ENCODE peak calls at places on chromosome 14, in nine cellular contexts. F is endothelial cell of umbilical vein, O is astrocyte of the cerebellum, P is fibroblast of pulmonary artery, H is AG09309, U is SK-N-SH, X is ovary, I is right cardiac atrium, A is fibroblast of mammary gland. M is an unnamed sample.

GRCh38 chr14:102941419-102942011 is 19.1 kb downstream of the AMN start:
- DNase-seq in F (no peak), O (no peak), P (no peak), H (no peak), U (no peak), X (no peak), I (no peak), A (no peak), M (no peak)

GRCh38 chr14:29352681-29353080 is 575.0 kb downstream of the PRKD1 start:
- DNase-seq in F (no peak), O (no peak), P (peak), H (no peak), U (no peak), X (no peak), I (no peak), A (peak), M (no peak)

GRCh38 chr14:77638738-77639137 is 22.3 kb upstream of the SPTLC2 start:
- DNase-seq in F (peak), O (no peak), P (peak), H (peak), U (no peak), X (no peak), I (no peak), A (peak), M (peak)

GRCh38 chr14:73785336-73785833 is 66.2 kb upstream of the PTGR2 start:
- DNase-seq in F (peak), O (peak), P (peak), H (no peak), U (peak), X (no peak), I (peak), A (peak), M (peak)

GRCh38 chr14:91892918-91893527 is 25.7 kb upstream of the TC2N start:
- DNase-seq in F (no peak), O (no peak), P (no peak), H (no peak), U (peak), X (no peak), I (no peak), A (no peak), M (no peak)

GRCh38 chr14:49408187-49408963 is 177.8 kb downstream of the RPS29 start:
- DNase-seq in F (no peak), O (peak), P (peak), H (no peak), U (no peak), X (no peak), I (no peak), A (peak), M (no peak)

GRCh38 chr14:56280843-56281242 is 162.6 kb downstream of the PELI2 start:
- DNase-seq in F (no peak), O (no peak), P (no peak), H (no peak), U (no peak), X (no peak), I (no peak), A (no peak), M (no peak)

GRCh38 chr14:30906752-30907658 is 32.6 kb downstream of the COCH start:
- DNase-seq in F (peak), O (no peak), P (peak), H (no peak), U (peak), X (no peak), I (no peak), A (peak), M (peak)

GRCh38 chr14:91313154-91313850 is 68.8 kb upstream of the GPR68 start:
- DNase-seq in F (no peak), O (no peak), P (no peak), H (no peak), U (no peak), X (no peak), I (no peak), A (no peak), M (no peak)

GRCh38 chr14:49481099-49481498 is 105.1 kb downstream of the RPS29 start:
- DNase-seq in F (no peak), O (no peak), P (no peak), H (no peak), U (no peak), X (no peak), I (no peak), A (no peak), M (no peak)

GRCh38 chr14:69090187-69090789 is 62.6 kb downstream of the DCAF5 start:
- DNase-seq in F (peak), O (no peak), P (peak), H (no peak), U (peak), X (no peak), I (no peak), A (peak), M (peak)

GRCh38 chr14:65879218-65880009 is 466.9 kb downstream of the FUT8 start:
- DNase-seq in F (peak), O (no peak), P (peak), H (peak), U (no peak), X (no peak), I (no peak), A (peak), M (peak)

GRCh38 chr14:50677527-50678063 is 9.5 kb upstream of the SAV1 start:
- DNase-seq in F (peak), O (peak), P (peak), H (no peak), U (no peak), X (no peak), I (no peak), A (peak), M (peak)

GRCh38 chr14:91229743-91230200 is 14.7 kb downstream of the GPR68 start:
- DNase-seq in F (no peak), O (peak), P (peak), H (peak), U (no peak), X (no peak), I (no peak), A (peak), M (no peak)

GRCh38 chr14:101843665-101844064 is 82.2 kb downstream of the PPP2R5C start:
- DNase-seq in F (no peak), O (no peak), P (no peak), H (no peak), U (no peak), X (no peak), I (no peak), A (peak), M (no peak)

GRCh38 chr14:102474934-102475333 is 34.6 kb downstream of the ANKRD9 start:
- DNase-seq in F (no peak), O (peak), P (peak), H (no peak), U (no peak), X (peak), I (peak), A (no peak), M (no peak)

GRCh38 chr14:22554706-22555572 is 34.1 kb downstream of the DAD1 start:
- DNase-seq in F (no peak), O (no peak), P (no peak), H (no peak), U (no peak), X (no peak), I (no peak), A (no peak), M (no peak)

GRCh38 chr14:102500190-102500661 is 9.3 kb downstream of the ANKRD9 start:
- DNase-seq in F (peak), O (peak), P (peak), H (peak), U (no peak), X (no peak), I (peak), A (peak), M (peak)

GRCh38 chr14:59229653-59230406 is 41.4 kb downstream of the DAAM1 start:
- DNase-seq in F (no peak), O (no peak), P (no peak), H (no peak), U (no peak), X (no peak), I (no peak), A (no peak), M (no peak)
- H3K4me3 ChIP-seq in F (no peak), O (no peak), P (no peak), H (no peak), U (no peak), X (no peak), I (no peak), A (no peak), M (no peak)

DNA sequence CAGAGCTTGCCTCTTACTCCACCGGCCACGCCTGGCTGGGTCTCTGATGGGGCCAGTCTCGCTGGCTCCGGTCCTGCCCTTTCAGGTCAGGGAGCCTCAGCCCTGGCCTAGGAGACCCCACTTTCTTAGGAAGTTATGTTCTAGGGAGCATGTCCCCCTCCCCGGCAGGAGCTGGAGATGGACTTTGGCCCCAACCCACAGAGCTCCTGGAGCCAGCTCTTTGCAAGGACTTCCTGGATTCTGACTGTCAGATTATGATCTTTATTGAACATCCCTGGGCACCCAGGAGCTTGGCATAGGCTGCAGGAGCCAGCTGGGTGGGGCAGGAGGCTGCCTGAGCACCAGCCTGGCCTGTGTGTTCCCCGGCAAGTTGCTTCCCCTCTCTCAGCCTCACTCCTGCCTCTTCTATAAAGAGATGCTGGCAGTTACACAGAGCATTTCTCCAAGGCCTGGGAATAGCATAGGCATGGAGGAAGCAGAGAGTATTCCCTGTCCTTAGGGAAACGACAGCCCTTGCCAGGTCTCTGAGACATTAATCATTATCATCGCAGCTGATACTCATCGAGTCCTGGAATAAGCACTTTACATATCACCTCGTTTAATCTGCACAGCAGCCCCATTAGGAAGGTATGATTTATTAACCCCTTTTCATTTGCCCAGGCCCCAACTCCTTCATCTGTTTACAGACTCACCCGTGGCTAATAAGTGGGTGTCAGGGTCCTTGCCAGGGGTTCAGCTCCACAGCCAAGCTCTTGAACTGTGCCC is 3.4 kb downstream of the DEGS2 start:
- DNase-seq in F (no peak), O (no peak), P (no peak), H (no peak), U (peak), X (no peak), I (no peak), A (no peak), M (no peak)
- H3K4me3 ChIP-seq in F (no peak), O (no peak), P (no peak), H (no peak), U (no peak), X (no peak), I (no peak), A (no peak), M (no peak)

DNA sequence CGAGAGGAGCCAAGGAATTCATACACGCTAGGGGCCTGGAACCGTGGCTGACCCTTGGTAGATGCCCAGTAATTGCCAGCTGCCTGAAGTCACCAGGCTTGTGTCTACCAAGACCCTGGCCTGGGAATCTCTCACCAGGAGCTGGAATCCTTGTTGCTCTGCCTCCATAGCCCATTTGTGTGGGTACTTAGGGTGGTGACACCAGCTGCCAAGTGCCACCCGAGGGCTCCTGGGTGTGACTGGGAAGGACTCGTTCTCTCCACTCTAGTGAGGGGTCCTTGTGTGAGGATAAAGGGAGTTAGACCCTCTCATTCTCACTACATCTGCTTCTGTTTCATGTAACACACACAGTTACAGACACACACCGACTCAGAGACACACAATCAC is 17.9 kb downstream of the SERPINA1 start:
- DNase-seq in F (no peak), O (no peak), P (no peak), H (no peak), U (no peak), X (no peak), I (no peak), A (no peak), M (no peak)
- H3K4me3 ChIP-seq in F (no peak), O (no peak), P (no peak), H (no peak), U (no peak), X (no peak), I (no peak), A (no peak), M (no peak)

GRCh38 chr14:52266782-52267181 is 716 bp upstream of the PTGDR start:
- DNase-seq in F (no peak), O (no peak), P (peak), H (no peak), U (no peak), X (no peak), I (no peak), A (peak), M (no peak)

GRCh38 chr14:52266179-52266578 is 1.3 kb upstream of the PTGDR start:
- DNase-seq in F (no peak), O (peak), P (peak), H (peak), U (no peak), X (peak), I (peak), A (peak), M (peak)

GRCh38 chr14:52267501-52268190 is at the start of gene PTGDR:
- DNase-seq in F (no peak), O (no peak), P (peak), H (no peak), U (peak), X (no peak), I (peak), A (peak), M (peak)

GRCh38 chr14:52269100-52269499 is 1.6 kb downstream of the PTGDR start:
- DNase-seq in F (no peak), O (no peak), P (no peak), H (no peak), U (no peak), X (no peak), I (no peak), A (no peak), M (no peak)

DNA sequence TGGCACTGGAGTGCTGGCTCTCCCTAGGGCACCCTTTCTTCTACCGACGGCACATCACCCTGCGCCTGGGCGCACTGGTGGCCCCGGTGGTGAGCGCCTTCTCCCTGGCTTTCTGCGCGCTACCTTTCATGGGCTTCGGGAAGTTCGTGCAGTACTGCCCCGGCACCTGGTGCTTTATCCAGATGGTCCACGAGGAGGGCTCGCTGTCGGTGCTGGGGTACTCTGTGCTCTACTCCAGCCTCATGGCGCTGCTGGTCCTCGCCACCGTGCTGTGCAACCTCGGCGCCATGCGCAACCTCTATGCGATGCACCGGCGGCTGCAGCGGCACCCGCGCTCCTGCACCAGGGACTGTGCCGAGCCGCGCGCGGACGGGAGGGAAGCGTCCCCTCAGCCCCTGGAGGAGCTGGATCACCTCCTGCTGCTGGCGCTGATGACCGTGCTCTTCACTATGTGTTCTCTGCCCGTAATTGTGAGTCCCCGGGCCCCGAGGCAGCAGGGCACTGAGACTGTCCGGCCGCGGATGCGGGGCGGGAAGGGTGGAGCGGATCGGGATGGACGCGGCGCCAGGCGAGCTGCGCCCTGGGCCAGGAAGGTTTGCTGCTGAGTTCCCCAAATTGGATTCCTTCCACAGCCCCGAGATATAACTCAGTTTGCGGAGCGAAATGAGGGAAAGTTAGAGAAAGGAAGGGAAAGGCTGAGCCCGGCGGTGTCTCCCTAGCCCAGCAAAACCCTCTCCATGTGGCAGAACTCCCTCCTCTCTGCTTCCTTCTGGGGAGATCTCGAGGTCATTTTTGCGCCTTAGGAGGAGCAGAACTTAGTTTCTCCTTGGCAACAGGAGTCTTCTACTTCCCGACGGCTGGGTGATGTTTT is 928 bp downstream of the PTGDR start:
- DNase-seq in F (no peak), O (no peak), P (peak), H (no peak), U (peak), X (no peak), I (no peak), A (peak), M (peak)
- H3K4me3 ChIP-seq in F (no peak), O (peak), P (peak), H (peak), U (no peak), X (peak), I (peak), A (peak), M (no peak)

GRCh38 chr14:104657114-104657524 is 32.3 kb upstream of the INF2 start:
- DNase-seq in F (no peak), O (no peak), P (no peak), H (no peak), U (peak), X (no peak), I (no peak), A (no peak), M (no peak)
- H3K4me3 ChIP-seq in F (no peak), O (no peak), P (no peak), H (no peak), U (no peak), X (no peak), I (no peak), A (no peak), M (no peak)

M was measured in epithelial cell of esophagus.